ENCODE peak calls at places on chromosomes 13 and 19, in nine cellular contexts. One of them, this sample, is unnamed.

GRCh38 chr19:44625531-44626066 is 12.2 kb downstream of the IGSF23 start:
- DNase-seq in uterus: no peak
- DNase-seq in NCI-H2081: no peak
- DNase-seq in activated CD4-positive, alpha-beta T cell treated with anti-CD3 and anti-CD28 coated beads, Interleukin-2, amount 50 U/mL, for 1 hour: no peak
- DNase-seq in AG09309: no peak
- DNase-seq in HuH-7.5: no peak
- DNase-seq in stimulated activated CD8-positive, alpha-beta memory T cell treated with anti-CD3 and anti-CD28 coated beads, Interleukin-2, amount 100 ng/mL, for 1 hour: no peak
- DNase-seq in body of pancreas: no peak
- DNase-seq in SK-N-SH: no peak
- DNase-seq in this sample: no peak

GRCh38 chr13:108924154-108924940 is 294.9 kb downstream of the MYO16 start:
- DNase-seq in uterus: no peak
- DNase-seq in NCI-H2081: no peak
- DNase-seq in activated CD4-positive, alpha-beta T cell treated with anti-CD3 and anti-CD28 coated beads, Interleukin-2, amount 50 U/mL, for 1 hour: no peak
- DNase-seq in AG09309: no peak
- DNase-seq in HuH-7.5: no peak
- DNase-seq in stimulated activated CD8-positive, alpha-beta memory T cell treated with anti-CD3 and anti-CD28 coated beads, Interleukin-2, amount 100 ng/mL, for 1 hour: no peak
- DNase-seq in body of pancreas: no peak
- DNase-seq in SK-N-SH: no peak
- DNase-seq in this sample: no peak

GRCh38 chr19:17394891-17395415 is 957 bp upstream of the CCDC194 start:
- DNase-seq in uterus: peak; percentile 70
- DNase-seq in NCI-H2081: peak; percentile 3
- DNase-seq in activated CD4-positive, alpha-beta T cell treated with anti-CD3 and anti-CD28 coated beads, Interleukin-2, amount 50 U/mL, for 1 hour: peak; percentile 60
- DNase-seq in AG09309: no peak
- DNase-seq in HuH-7.5: no peak
- DNase-seq in stimulated activated CD8-positive, alpha-beta memory T cell treated with anti-CD3 and anti-CD28 coated beads, Interleukin-2, amount 100 ng/mL, for 1 hour: peak; percentile 38
- DNase-seq in body of pancreas: no peak
- DNase-seq in SK-N-SH: peak; percentile 81
- DNase-seq in this sample: no peak

GRCh38 chr13:113049521-113049941 is 56.1 kb upstream of the F7 start:
- DNase-seq in uterus: no peak
- DNase-seq in NCI-H2081: no peak
- DNase-seq in activated CD4-positive, alpha-beta T cell treated with anti-CD3 and anti-CD28 coated beads, Interleukin-2, amount 50 U/mL, for 1 hour: no peak
- DNase-seq in AG09309: no peak
- DNase-seq in HuH-7.5: no peak
- DNase-seq in stimulated activated CD8-positive, alpha-beta memory T cell treated with anti-CD3 and anti-CD28 coated beads, Interleukin-2, amount 100 ng/mL, for 1 hour: no peak
- DNase-seq in body of pancreas: no peak
- DNase-seq in SK-N-SH: no peak
- DNase-seq in this sample: no peak

GRCh38 chr13:45928843-45929242 is 77.3 kb upstream of the SIAH3 start:
- DNase-seq in uterus: no peak
- DNase-seq in NCI-H2081: no peak
- DNase-seq in activated CD4-positive, alpha-beta T cell treated with anti-CD3 and anti-CD28 coated beads, Interleukin-2, amount 50 U/mL, for 1 hour: no peak
- DNase-seq in AG09309: no peak
- DNase-seq in HuH-7.5: no peak
- DNase-seq in stimulated activated CD8-positive, alpha-beta memory T cell treated with anti-CD3 and anti-CD28 coated beads, Interleukin-2, amount 100 ng/mL, for 1 hour: no peak
- DNase-seq in body of pancreas: peak; percentile 40
- DNase-seq in SK-N-SH: no peak
- DNase-seq in this sample: no peak

GRCh38 chr19:43806848-43807247 is 4.6 kb upstream of the LYPD5 start:
- DNase-seq in uterus: no peak
- DNase-seq in NCI-H2081: no peak
- DNase-seq in activated CD4-positive, alpha-beta T cell treated with anti-CD3 and anti-CD28 coated beads, Interleukin-2, amount 50 U/mL, for 1 hour: no peak
- DNase-seq in AG09309: no peak
- DNase-seq in HuH-7.5: no peak
- DNase-seq in stimulated activated CD8-positive, alpha-beta memory T cell treated with anti-CD3 and anti-CD28 coated beads, Interleukin-2, amount 100 ng/mL, for 1 hour: no peak
- DNase-seq in body of pancreas: no peak
- DNase-seq in SK-N-SH: no peak
- DNase-seq in this sample: no peak

GRCh38 chr13:50788551-50788950 is 54.9 kb downstream of the DLEU7 start:
- DNase-seq in uterus: no peak
- DNase-seq in NCI-H2081: no peak
- DNase-seq in activated CD4-positive, alpha-beta T cell treated with anti-CD3 and anti-CD28 coated beads, Interleukin-2, amount 50 U/mL, for 1 hour: no peak
- DNase-seq in AG09309: no peak
- DNase-seq in HuH-7.5: no peak
- DNase-seq in stimulated activated CD8-positive, alpha-beta memory T cell treated with anti-CD3 and anti-CD28 coated beads, Interleukin-2, amount 100 ng/mL, for 1 hour: no peak
- DNase-seq in body of pancreas: no peak
- DNase-seq in SK-N-SH: no peak
- DNase-seq in this sample: no peak

GRCh38 chr19:15424121-15424520 is 5.3 kb upstream of the AKAP8L start:
- DNase-seq in uterus: no peak
- DNase-seq in NCI-H2081: no peak
- DNase-seq in activated CD4-positive, alpha-beta T cell treated with anti-CD3 and anti-CD28 coated beads, Interleukin-2, amount 50 U/mL, for 1 hour: no peak
- DNase-seq in AG09309: no peak
- DNase-seq in HuH-7.5: no peak
- DNase-seq in stimulated activated CD8-positive, alpha-beta memory T cell treated with anti-CD3 and anti-CD28 coated beads, Interleukin-2, amount 100 ng/mL, for 1 hour: no peak
- DNase-seq in body of pancreas: no peak
- DNase-seq in SK-N-SH: no peak
- DNase-seq in this sample: no peak

GRCh38 chr19:6065685-6066365 is 44.5 kb downstream of the RFX2 start:
- DNase-seq in uterus: peak; percentile 83
- DNase-seq in NCI-H2081: peak; percentile 52
- DNase-seq in activated CD4-positive, alpha-beta T cell treated with anti-CD3 and anti-CD28 coated beads, Interleukin-2, amount 50 U/mL, for 1 hour: peak; percentile 53
- DNase-seq in AG09309: no peak
- DNase-seq in HuH-7.5: peak; percentile 60
- DNase-seq in stimulated activated CD8-positive, alpha-beta memory T cell treated with anti-CD3 and anti-CD28 coated beads, Interleukin-2, amount 100 ng/mL, for 1 hour: peak; percentile 28
- DNase-seq in body of pancreas: peak; percentile 41
- DNase-seq in SK-N-SH: no peak
- DNase-seq in this sample: peak; percentile 48